ENCODE peak calls at places on chromosomes 2 and 18, in six cellular contexts. One of them, this sample, is unnamed.

GRCh38 chr2:16123421-16123820 is 183.1 kb downstream of the MYCN start:
- DNase-seq in WTC11: no peak
- DNase-seq in H1: peak; percentile 35
- DNase-seq in K562: no peak
- DNase-seq in HepG2: no peak
- DNase-seq in GM12878: no peak
- DNase-seq in this sample: no peak

GRCh38 chr2:1766851-1767771 is 22.8 kb upstream of the PXDN start:
- DNase-seq in WTC11: no peak
- DNase-seq in H1: no peak
- DNase-seq in K562: no peak
- DNase-seq in HepG2: no peak
- DNase-seq in GM12878: no peak
- DNase-seq in this sample: peak; percentile 37

GRCh38 chr2:231563378-231563961 is 29.2 kb upstream of the TEX44 start:
- DNase-seq in WTC11: peak; percentile 82
- DNase-seq in H1: peak; percentile 78
- DNase-seq in K562: peak; percentile 78
- DNase-seq in HepG2: peak; percentile 34
- DNase-seq in GM12878: no peak
- DNase-seq in this sample: peak; percentile 94

GRCh38 chr2:56040189-56040588 is 116.6 kb upstream of the EFEMP1 start:
- DNase-seq in WTC11: no peak
- DNase-seq in H1: no peak
- DNase-seq in K562: no peak
- DNase-seq in HepG2: no peak
- DNase-seq in GM12878: no peak
- DNase-seq in this sample: no peak

GRCh38 chr2:158730621-158730905 is 64.6 kb upstream of the DAPL1 start:
- DNase-seq in WTC11: no peak
- DNase-seq in H1: no peak
- DNase-seq in K562: no peak
- DNase-seq in HepG2: no peak
- DNase-seq in GM12878: no peak
- DNase-seq in this sample: no peak

GRCh38 chr2:236572482-236572881 is 2.9 kb downstream of the ACKR3 start:
- DNase-seq in WTC11: no peak
- DNase-seq in H1: no peak
- DNase-seq in K562: no peak
- DNase-seq in HepG2: no peak
- DNase-seq in GM12878: no peak
- DNase-seq in this sample: peak; percentile 33

GRCh38 chr2:47072728-47073191 is 82.3 kb downstream of the STPG4 start:
- DNase-seq in WTC11: no peak
- DNase-seq in H1: no peak
- DNase-seq in K562: no peak
- DNase-seq in HepG2: no peak
- DNase-seq in GM12878: no peak
- DNase-seq in this sample: no peak

GRCh38 chr18:39274535-39274934 is 1708.9 kb upstream of the CELF4 start:
- DNase-seq in WTC11: no peak
- DNase-seq in H1: no peak
- DNase-seq in K562: no peak
- DNase-seq in HepG2: no peak
- DNase-seq in GM12878: no peak
- DNase-seq in this sample: no peak

GRCh38 chr2:119468154-119468955 is 36.7 kb downstream of the TMEM37 start:
- DNase-seq in WTC11: no peak
- DNase-seq in H1: no peak
- DNase-seq in K562: no peak
- DNase-seq in HepG2: no peak
- DNase-seq in GM12878: no peak
- DNase-seq in this sample: no peak

GRCh38 chr18:49041677-49042570 is 91.2 kb upstream of the SMAD7 start:
- DNase-seq in WTC11: peak; percentile 64
- DNase-seq in H1: no peak
- DNase-seq in K562: no peak
- DNase-seq in HepG2: peak; percentile 40
- DNase-seq in GM12878: no peak
- DNase-seq in this sample: peak; percentile 82

GRCh38 chr2:68878753-68879152 is 7.6 kb upstream of the BMP10 start:
- DNase-seq in WTC11: no peak
- DNase-seq in H1: no peak
- DNase-seq in K562: no peak
- DNase-seq in HepG2: no peak
- DNase-seq in GM12878: no peak
- DNase-seq in this sample: no peak

GRCh38 chr2:33363599-33364300 is 112.7 kb upstream of the RASGRP3 start:
- DNase-seq in WTC11: no peak
- DNase-seq in H1: no peak
- DNase-seq in K562: no peak
- DNase-seq in HepG2: no peak
- DNase-seq in GM12878: no peak
- DNase-seq in this sample: no peak

GRCh38 chr2:85132392-85132791 is 800 bp upstream of the TCF7L1 start:
- DNase-seq in WTC11: peak; percentile 32
- DNase-seq in H1: no peak
- DNase-seq in K562: no peak
- DNase-seq in HepG2: no peak
- DNase-seq in GM12878: no peak
- DNase-seq in this sample: peak; percentile 34

GRCh38 chr2:33190393-33190937 is 243.7 kb downstream of the LTBP1 start:
- DNase-seq in WTC11: no peak
- DNase-seq in H1: no peak
- DNase-seq in K562: no peak
- DNase-seq in HepG2: no peak
- DNase-seq in GM12878: no peak
- DNase-seq in this sample: no peak

GRCh38 chr2:186605041-186605440 is 15.2 kb downstream of the ITGAV start:
- DNase-seq in WTC11: no peak
- DNase-seq in H1: no peak
- DNase-seq in K562: no peak
- DNase-seq in HepG2: no peak
- DNase-seq in GM12878: no peak
- DNase-seq in this sample: peak; percentile 28

GRCh38 chr2:125644257-125644656 is 1011.7 kb upstream of the GYPC start:
- DNase-seq in WTC11: no peak
- DNase-seq in H1: no peak
- DNase-seq in K562: no peak
- DNase-seq in HepG2: no peak
- DNase-seq in GM12878: no peak
- DNase-seq in this sample: no peak

GRCh38 chr2:37643102-37644078 is 28.1 kb downstream of the CDC42EP3 start:
- DNase-seq in WTC11: no peak
- DNase-seq in H1: no peak
- DNase-seq in K562: no peak
- DNase-seq in HepG2: no peak
- DNase-seq in GM12878: no peak
- DNase-seq in this sample: no peak

GRCh38 chr2:74010087-74010541 is 25.4 kb downstream of the TET3 start:
- DNase-seq in WTC11: no peak
- DNase-seq in H1: no peak
- DNase-seq in K562: peak; percentile 65
- DNase-seq in HepG2: no peak
- DNase-seq in GM12878: no peak
- DNase-seq in this sample: no peak

GRCh38 chr2:11079131-11079824 is 76.0 kb upstream of the SLC66A3 start:
- DNase-seq in WTC11: no peak
- DNase-seq in H1: peak; percentile 26
- DNase-seq in K562: no peak
- DNase-seq in HepG2: no peak
- DNase-seq in GM12878: no peak
- DNase-seq in this sample: no peak

GRCh38 chr2:100785621-100786296 is 34.2 kb upstream of the NPAS2 start:
- DNase-seq in WTC11: no peak
- DNase-seq in H1: no peak
- DNase-seq in K562: no peak
- DNase-seq in HepG2: no peak
- DNase-seq in GM12878: no peak
- DNase-seq in this sample: no peak

GRCh38 chr2:239809391-239809790 is 215.8 kb downstream of the NDUFA10 start:
- DNase-seq in WTC11: peak; percentile 6
- DNase-seq in H1: no peak
- DNase-seq in K562: no peak
- DNase-seq in HepG2: no peak
- DNase-seq in GM12878: no peak
- DNase-seq in this sample: no peak

GRCh38 chr2:230161180-230161579 is 58.6 kb downstream of the SP110 start:
- DNase-seq in WTC11: no peak
- DNase-seq in H1: no peak
- DNase-seq in K562: no peak
- DNase-seq in HepG2: no peak
- DNase-seq in GM12878: no peak
- DNase-seq in this sample: no peak

GRCh38 chr2:101740555-101740964 is 43.1 kb downstream of the MAP4K4 start:
- DNase-seq in WTC11: no peak
- DNase-seq in H1: no peak
- DNase-seq in K562: no peak
- DNase-seq in HepG2: peak; percentile 83
- DNase-seq in GM12878: no peak
- DNase-seq in this sample: no peak

GRCh38 chr18:54358495-54358793 is 738 bp downstream of the C18orf54 start:
- DNase-seq in WTC11: no peak
- DNase-seq in H1: no peak
- DNase-seq in K562: peak; percentile 36
- DNase-seq in HepG2: no peak
- DNase-seq in GM12878: no peak
- DNase-seq in this sample: no peak
- TF ChIP-seq CREB1 in WTC11: no peak
- TF ChIP-seq CREB1 in H1: no peak
- TF ChIP-seq CREB1 in K562: no peak
- TF ChIP-seq CREB1 in HepG2: no peak
- TF ChIP-seq CREB1 in GM12878: no peak
- TF ChIP-seq CREB1 in this sample: no peak

GRCh38 chr2:159873136-159873728 is 75.2 kb upstream of the CD302 start:
- DNase-seq in WTC11: no peak
- DNase-seq in H1: no peak
- DNase-seq in K562: peak; percentile 10
- DNase-seq in HepG2: no peak
- DNase-seq in GM12878: no peak
- DNase-seq in this sample: peak; percentile 34
- TF ChIP-seq CTCF in WTC11: no peak
- TF ChIP-seq CTCF in H1: no peak
- TF ChIP-seq CTCF in K562: no peak
- TF ChIP-seq CTCF in HepG2: no peak
- TF ChIP-seq CTCF in GM12878: no peak
- TF ChIP-seq CTCF in this sample: no peak

GRCh38 chr2:218859556-218859993 is at the start of gene WNT6:
- DNase-seq in WTC11: no peak
- DNase-seq in H1: no peak
- DNase-seq in K562: no peak
- DNase-seq in HepG2: no peak
- DNase-seq in GM12878: no peak
- DNase-seq in this sample: peak; percentile 49
- TF ChIP-seq CREB1 in WTC11: no peak
- TF ChIP-seq CREB1 in H1: no peak
- TF ChIP-seq CREB1 in K562: no peak
- TF ChIP-seq CREB1 in HepG2: no peak
- TF ChIP-seq CREB1 in GM12878: no peak
- TF ChIP-seq CREB1 in this sample: no peak

DNA sequence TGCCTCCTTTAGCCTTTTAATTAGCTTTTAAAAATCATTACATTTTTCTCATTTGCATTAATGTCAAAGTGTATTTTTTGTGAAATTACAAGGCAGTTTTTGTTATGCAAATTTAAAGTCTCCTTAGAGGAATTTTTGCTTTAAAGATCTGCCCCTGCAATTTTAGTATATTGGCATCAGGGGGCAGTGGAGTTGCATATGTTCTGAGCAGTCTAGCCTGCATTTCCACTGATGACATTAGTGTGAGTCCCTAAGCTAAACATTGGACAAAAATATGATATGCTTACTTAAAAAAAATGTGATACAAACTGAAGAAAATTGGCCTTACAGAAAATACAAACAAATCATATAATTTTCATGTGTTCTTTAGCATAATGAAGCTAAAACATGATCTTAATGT is 426.5 kb downstream of the SLC4A3 start:
- DNase-seq in WTC11: no peak
- DNase-seq in H1: no peak
- DNase-seq in K562: no peak
- DNase-seq in HepG2: no peak
- DNase-seq in GM12878: no peak
- DNase-seq in this sample: peak; percentile 56
- TF ChIP-seq CTCF in WTC11: no peak
- TF ChIP-seq CTCF in H1: no peak
- TF ChIP-seq CTCF in K562: peak; percentile 34
- TF ChIP-seq CTCF in HepG2: peak; percentile 25
- TF ChIP-seq CTCF in GM12878: no peak
- TF ChIP-seq CTCF in this sample: peak; percentile 62